ENCODE peak calls at places on chromosomes 12 and 14, in nine cellular contexts. V is HAP-1; L is HS-5; R is nephron progenitor cell; P is esophagus squamous epithelium; T is effector CD8-positive, alpha-beta T cell; K is right atrium auricular region; I is head of caudate nucleus; Z is stimulated activated naive CD8-positive, alpha-beta T cell treated with anti-CD3 and anti-CD28 coated beads, Interleukin-15, Interleukin-2, amounts not matched to agents 100 U/mL and 50 U/mL, for 24 hours. E is an unnamed sample.

GRCh38 chr14:50389668-50390441 is 6.8 kb downstream of the CDKL1 start:
- DNase-seq in V (no peak), L (no peak), R (no peak), P (no peak), T (no peak), K (no peak), I (no peak), Z (no peak), E (no peak)

GRCh38 chr14:39219075-39219499 is 14.6 kb upstream of the MIA2 start:
- DNase-seq in V (no peak), L (peak), R (no peak), P (no peak), T (no peak), K (no peak), I (no peak), Z (no peak), E (no peak)

GRCh38 chr12:41151789-41152188 is 36.3 kb upstream of the PDZRN4 start:
- DNase-seq in V (no peak), L (peak), R (no peak), P (no peak), T (no peak), K (no peak), I (no peak), Z (no peak), E (no peak)

GRCh38 chr14:75972729-75973480 is 8.9 kb downstream of the TGFB3 start:
- DNase-seq in V (no peak), L (no peak), R (no peak), P (no peak), T (no peak), K (no peak), I (no peak), Z (no peak), E (no peak)

GRCh38 chr14:69141550-69141949 is 11.4 kb downstream of the DCAF5 start:
- DNase-seq in V (no peak), L (no peak), R (no peak), P (no peak), T (no peak), K (no peak), I (no peak), Z (no peak), E (no peak)

GRCh38 chr14:90522585-90523191 is 125.9 kb downstream of the CALM1 start:
- DNase-seq in V (peak), L (no peak), R (no peak), P (no peak), T (no peak), K (no peak), I (peak), Z (no peak), E (no peak)

GRCh38 chr12:88634008-88634407 is 53.7 kb upstream of the KITLG start:
- DNase-seq in V (no peak), L (no peak), R (no peak), P (no peak), T (no peak), K (no peak), I (no peak), Z (no peak), E (no peak)

GRCh38 chr14:64684091-64684490 is 20.1 kb upstream of the PLEKHG3 start:
- DNase-seq in V (peak), L (no peak), R (no peak), P (no peak), T (no peak), K (no peak), I (no peak), Z (no peak), E (no peak)

GRCh38 chr12:8941691-8942478 is 7.6 kb downstream of the M6PR start:
- DNase-seq in V (no peak), L (no peak), R (no peak), P (no peak), T (no peak), K (no peak), I (no peak), Z (no peak), E (no peak)

GRCh38 chr14:20262642-20263128 is 23.6 kb downstream of the OR11H4 start:
- DNase-seq in V (no peak), L (peak), R (no peak), P (no peak), T (no peak), K (no peak), I (no peak), Z (no peak), E (no peak)

GRCh38 chr14:30227871-30228270 is 300.2 kb upstream of the PRKD1 start:
- DNase-seq in V (no peak), L (peak), R (no peak), P (no peak), T (no peak), K (no peak), I (no peak), Z (no peak), E (no peak)

GRCh38 chr14:77040995-77041744 is 12.7 kb upstream of the IRF2BPL start:
- DNase-seq in V (no peak), L (no peak), R (no peak), P (no peak), T (peak), K (no peak), I (no peak), Z (peak), E (peak)

GRCh38 chr14:24138396-24139271 is 2.6 kb downstream of the PSME1 start:
- DNase-seq in V (no peak), L (no peak), R (no peak), P (no peak), T (no peak), K (no peak), I (no peak), Z (no peak), E (no peak)

GRCh38 chr12:98211914-98212695 is 303.3 kb upstream of the TMPO start:
- DNase-seq in V (no peak), L (no peak), R (no peak), P (no peak), T (no peak), K (no peak), I (no peak), Z (no peak), E (no peak)

GRCh38 chr12:105522166-105522825 is 191.8 kb downstream of the C12orf75 start:
- DNase-seq in V (no peak), L (peak), R (no peak), P (no peak), T (no peak), K (no peak), I (no peak), Z (no peak), E (no peak)

GRCh38 chr12:1848146-1848545 is 27.8 kb downstream of the LRTM2 start:
- DNase-seq in V (no peak), L (no peak), R (no peak), P (no peak), T (no peak), K (no peak), I (no peak), Z (no peak), E (no peak)

GRCh38 chr14:51562816-51563215 is 88.9 kb upstream of the FRMD6 start:
- DNase-seq in V (no peak), L (no peak), R (no peak), P (no peak), T (no peak), K (no peak), I (no peak), Z (no peak), E (no peak)

GRCh38 chr12:71356569-71356968 is 83.0 kb upstream of the LGR5 start:
- DNase-seq in V (no peak), L (no peak), R (no peak), P (no peak), T (no peak), K (no peak), I (no peak), Z (no peak), E (no peak)

GRCh38 chr14:102020058-102020971 is 55.9 kb downstream of the DYNC1H1 start:
- DNase-seq in V (no peak), L (peak), R (no peak), P (no peak), T (peak), K (no peak), I (no peak), Z (peak), E (peak)

GRCh38 chr14:52055215-52055614 is 13.6 kb downstream of the NID2 start:
- DNase-seq in V (no peak), L (no peak), R (no peak), P (no peak), T (no peak), K (no peak), I (no peak), Z (no peak), E (no peak)

GRCh38 chr12:95605087-95605486 is 53.8 kb upstream of the USP44 start:
- DNase-seq in V (no peak), L (peak), R (no peak), P (no peak), T (no peak), K (no peak), I (no peak), Z (no peak), E (no peak)

GRCh38 chr12:101906226-101906625 is 28.8 kb downstream of the DRAM1 start:
- DNase-seq in V (no peak), L (no peak), R (no peak), P (no peak), T (no peak), K (no peak), I (no peak), Z (no peak), E (no peak)

GRCh38 chr12:53560386-53560785 is 53.1 kb upstream of the NPFF start:
- DNase-seq in V (no peak), L (no peak), R (no peak), P (no peak), T (no peak), K (peak), I (no peak), Z (no peak), E (no peak)

GRCh38 chr12:46304080-46304479 is 35.2 kb upstream of the SLC38A1 start:
- DNase-seq in V (no peak), L (no peak), R (no peak), P (no peak), T (no peak), K (no peak), I (no peak), Z (no peak), E (no peak)

GRCh38 chr14:54470701-54471100 is 18.1 kb downstream of the GMFB start:
- DNase-seq in V (no peak), L (no peak), R (no peak), P (no peak), T (no peak), K (no peak), I (no peak), Z (no peak), E (no peak)

GRCh38 chr14:76753799-76754198 is 7.5 kb upstream of the VASH1 start:
- DNase-seq in V (no peak), L (no peak), R (no peak), P (no peak), T (no peak), K (no peak), I (no peak), Z (no peak), E (no peak)

GRCh38 chr14:48580692-48581091 is 905.3 kb upstream of the MDGA2 start:
- DNase-seq in V (no peak), L (no peak), R (no peak), P (no peak), T (no peak), K (no peak), I (no peak), Z (no peak), E (no peak)

GRCh38 chr12:23555180-23555784 is 394.2 kb downstream of the SOX5 start:
- DNase-seq in V (no peak), L (no peak), R (no peak), P (no peak), T (no peak), K (no peak), I (no peak), Z (no peak), E (no peak)

GRCh38 chr12:131530041-131530332 is 180.9 kb upstream of the SFSWAP start:
- DNase-seq in V (no peak), L (no peak), R (no peak), P (no peak), T (no peak), K (no peak), I (no peak), Z (no peak), E (no peak)